ENCODE peak calls at places on chromosomes 5 and 9, in seven cellular contexts. L is K562, K is SK-N-SH, H is HCT116, B is HepG2, M is H1, P is GM12878. U is an unnamed sample.

GRCh38 chr5:673837-674629 is 19.1 kb downstream of the TPPP start:
- DNase-seq in L (no peak), M (peak), K (no peak), B (no peak), P (no peak), H (no peak), U (peak)

GRCh38 chr5:25641140-25641539 is 996.4 kb upstream of the CDH10 start:
- DNase-seq in M (no peak), H (no peak), K (no peak), P (no peak), L (no peak), B (no peak), U (no peak)

GRCh38 chr5:174614500-174615135 is 109.8 kb upstream of the MSX2 start:
- DNase-seq in H (no peak), B (no peak), P (no peak), M (no peak), K (no peak), L (peak), U (no peak)

GRCh38 chr5:59296317-59297264 is 596.9 kb downstream of the PDE4D start:
- DNase-seq in K (no peak), M (no peak), H (no peak), P (no peak), L (no peak), B (peak), U (no peak)

GRCh38 chr5:26329562-26330189 is 708.7 kb downstream of the CDH9 start:
- DNase-seq in P (no peak), M (no peak), L (no peak), H (no peak), K (peak), B (no peak), U (peak)

GRCh38 chr5:14226554-14226953 is 83.4 kb downstream of the TRIO start:
- DNase-seq in H (no peak), B (no peak), L (no peak), P (no peak), M (no peak), K (no peak), U (no peak)

GRCh38 chr5:156295434-156295833 is 31.5 kb upstream of the SGCD start:
- DNase-seq in K (no peak), H (no peak), P (no peak), L (no peak), B (no peak), M (no peak), U (no peak)

GRCh38 chr9:29830815-29831214 is 2257.5 kb upstream of the C9orf72 start:
- DNase-seq in K (peak), B (peak), M (no peak), L (no peak), H (peak), P (no peak), U (peak)

GRCh38 chr5:57780306-57780958 is 297.8 kb upstream of the ACTBL2 start:
- DNase-seq in B (no peak), P (no peak), H (no peak), L (no peak), K (no peak), M (no peak), U (no peak)

GRCh38 chr5:157336423-157336744 is 70.5 kb downstream of the CYFIP2 start:
- DNase-seq in K (no peak), M (no peak), H (no peak), P (no peak), L (no peak), B (no peak), U (no peak)

GRCh38 chr9:72383978-72384709 is 19.1 kb upstream of the ZFAND5 start:
- DNase-seq in H (no peak), P (no peak), B (no peak), L (no peak), M (no peak), K (no peak), U (no peak)

GRCh38 chr5:78533356-78533755 is 115.2 kb downstream of the LHFPL2 start:
- DNase-seq in K (no peak), L (peak), B (peak), M (no peak), H (no peak), P (no peak), U (peak)

GRCh38 chr9:92183449-92183848 is 68.2 kb upstream of the SPTLC1 start:
- DNase-seq in K (no peak), L (peak), H (no peak), B (no peak), P (no peak), M (no peak), U (no peak)

GRCh38 chr9:72635197-72635596 is 113.8 kb downstream of the TMC1 start:
- DNase-seq in K (no peak), M (no peak), H (no peak), P (peak), B (no peak), L (no peak), U (no peak)

DNA sequence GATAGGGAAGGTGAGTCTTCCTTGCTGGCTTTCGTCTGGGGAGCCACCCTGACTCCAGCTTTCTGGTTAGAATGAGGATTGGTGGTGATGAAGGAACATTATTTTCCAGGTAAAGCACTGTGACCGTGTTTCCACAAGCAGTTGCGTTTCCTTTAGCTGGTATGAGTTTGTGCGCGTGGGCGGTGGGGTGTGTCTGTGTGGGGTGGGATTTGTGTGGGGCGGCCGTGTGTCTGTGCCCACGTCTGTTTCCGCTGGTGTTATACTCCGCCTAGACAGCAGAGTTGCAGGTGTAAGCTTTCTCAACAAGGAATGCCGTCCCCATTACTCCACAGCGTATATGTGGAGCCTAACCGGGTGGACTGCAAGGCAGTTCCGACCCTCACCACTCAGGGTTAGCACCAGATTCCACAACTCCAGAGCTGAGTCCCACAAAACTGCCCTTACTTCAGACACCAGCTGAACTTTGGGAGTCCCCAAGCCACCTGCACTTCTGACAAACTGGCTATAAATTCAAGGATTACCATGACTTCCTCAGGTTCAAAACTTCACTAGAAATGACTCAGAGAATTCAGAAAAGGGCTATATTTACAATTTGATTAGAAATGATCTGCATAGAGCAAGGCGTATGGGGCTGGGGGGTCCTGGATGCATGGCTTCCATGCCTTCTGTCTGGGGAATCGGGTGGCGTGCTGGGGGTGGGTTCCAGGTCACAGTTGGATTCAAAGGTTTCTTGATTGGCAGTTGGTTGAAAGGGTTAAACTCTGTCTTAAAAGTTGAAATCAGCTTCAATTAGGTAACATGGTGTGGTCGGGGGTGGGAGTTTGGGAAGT is 29.8 kb downstream of the PROP1 start:
- DNase-seq in L (no peak), M (no peak), H (no peak), B (no peak), K (no peak), P (no peak), U (no peak)
- TF ChIP-seq JUND in L (no peak), M (no peak), H (no peak), B (no peak), K (no peak), P (no peak), U (no peak)

GRCh38 chr5:132211787-132212186 is 15.9 kb downstream of the P4HA2 start:
- DNase-seq in L (no peak), B (no peak), P (no peak), H (no peak), M (no peak), K (no peak), U (no peak)
- TF ChIP-seq JUND in L (no peak), B (no peak), P (no peak), H (no peak), M (no peak), K (no peak), U (no peak)

DNA sequence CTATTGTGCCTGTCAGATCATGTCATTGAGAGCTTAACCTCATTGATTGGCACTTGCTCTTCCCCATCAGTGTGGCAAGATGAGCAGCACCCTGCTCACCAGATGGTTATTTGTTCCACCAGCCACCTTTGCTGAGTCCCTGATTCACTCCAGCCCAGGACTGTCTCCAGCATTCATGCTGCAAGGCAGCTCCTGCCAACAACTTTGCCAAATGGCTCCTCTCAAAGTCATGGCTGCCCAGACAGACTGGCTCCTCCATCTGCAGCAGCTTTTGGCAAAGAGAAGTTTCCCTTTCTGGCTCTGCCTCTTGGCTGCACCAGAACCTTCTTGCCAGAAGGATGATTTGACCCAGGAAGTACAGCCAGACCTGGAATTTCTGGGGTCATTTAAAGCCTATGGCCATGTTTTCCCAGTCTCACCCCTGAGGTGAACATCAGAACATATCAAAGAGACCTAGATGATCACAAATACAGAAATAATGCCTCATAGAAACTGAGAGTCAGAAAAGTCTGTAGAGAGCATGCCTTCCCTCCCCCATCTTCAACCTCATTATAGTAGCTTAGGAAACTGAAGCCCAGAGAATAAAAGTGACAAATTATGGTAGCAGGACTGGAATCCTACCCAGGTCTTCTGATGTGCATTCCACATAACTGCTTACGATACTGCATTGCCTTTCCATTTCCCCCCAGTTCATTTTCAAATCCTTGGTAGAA is 10.4 kb downstream of the PPP2R2B start:
- DNase-seq in M (no peak), K (no peak), H (no peak), B (no peak), P (no peak), L (no peak), U (no peak)
- TF ChIP-seq JUND in M (no peak), K (no peak), H (no peak), B (no peak), P (no peak), L (no peak), U (no peak)

GRCh38 chr9:115757461-115757860 is 396.1 kb upstream of the PAPPA start:
- DNase-seq in K (no peak), P (no peak), H (no peak), M (no peak), L (no peak), B (no peak), U (no peak)
- TF ChIP-seq JUND in K (no peak), P (no peak), H (no peak), M (no peak), L (no peak), B (no peak), U (no peak)

DNA sequence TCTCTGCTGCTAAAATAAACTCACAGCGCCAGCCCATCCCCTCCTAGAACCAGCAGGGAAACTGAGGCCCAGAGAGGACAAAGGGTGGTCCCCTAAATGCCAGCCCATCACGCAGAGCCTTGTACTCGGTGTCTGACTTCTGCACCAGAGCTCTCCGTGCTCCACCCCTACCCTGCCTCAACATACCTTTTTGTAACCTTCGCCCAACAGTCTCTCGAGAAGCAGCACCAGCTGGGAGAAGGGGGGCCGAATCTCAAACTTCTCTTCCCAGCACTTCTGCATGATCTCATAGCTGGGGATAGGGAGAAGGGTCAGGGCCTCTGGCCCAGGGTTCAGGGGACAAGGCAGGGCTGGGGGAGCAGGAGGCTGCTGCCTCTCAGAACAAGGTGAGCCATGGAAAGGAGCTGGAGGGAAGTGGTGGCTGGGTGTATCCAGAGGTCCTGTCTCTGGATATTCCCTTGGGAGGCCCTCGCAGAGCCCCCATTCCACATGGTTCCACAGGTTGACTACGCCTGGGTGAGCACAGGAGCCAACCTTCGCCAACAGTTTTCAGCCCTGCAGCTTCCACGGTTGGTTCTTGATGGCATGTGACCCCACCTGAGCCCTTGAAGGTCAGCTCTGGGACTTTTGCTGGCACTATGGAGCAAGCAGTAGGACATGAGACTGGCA is 32.3 kb upstream of the CSF1R start:
- DNase-seq in B (no peak), H (no peak), L (no peak), M (no peak), P (no peak), K (no peak), U (no peak)
- TF ChIP-seq JUND in B (no peak), H (no peak), L (no peak), M (no peak), P (no peak), K (no peak), U (no peak)

GRCh38 chr9:27423919-27424710 is 100.0 kb upstream of the IFNK start:
- DNase-seq in P (no peak), B (no peak), H (no peak), L (no peak), K (no peak), M (no peak), U (no peak)

GRCh38 chr9:27426717-27427645 is 97.1 kb upstream of the IFNK start:
- DNase-seq in H (no peak), M (no peak), P (no peak), K (no peak), B (no peak), L (no peak), U (no peak)

GRCh38 chr9:27429436-27429835 is 94.7 kb upstream of the IFNK start:
- DNase-seq in K (no peak), B (no peak), M (no peak), L (no peak), H (no peak), P (no peak), U (no peak)

GRCh38 chr9:27422435-27422834 is 101.7 kb upstream of the IFNK start:
- DNase-seq in K (no peak), H (no peak), B (no peak), L (no peak), P (no peak), M (no peak), U (no peak)

DNA sequence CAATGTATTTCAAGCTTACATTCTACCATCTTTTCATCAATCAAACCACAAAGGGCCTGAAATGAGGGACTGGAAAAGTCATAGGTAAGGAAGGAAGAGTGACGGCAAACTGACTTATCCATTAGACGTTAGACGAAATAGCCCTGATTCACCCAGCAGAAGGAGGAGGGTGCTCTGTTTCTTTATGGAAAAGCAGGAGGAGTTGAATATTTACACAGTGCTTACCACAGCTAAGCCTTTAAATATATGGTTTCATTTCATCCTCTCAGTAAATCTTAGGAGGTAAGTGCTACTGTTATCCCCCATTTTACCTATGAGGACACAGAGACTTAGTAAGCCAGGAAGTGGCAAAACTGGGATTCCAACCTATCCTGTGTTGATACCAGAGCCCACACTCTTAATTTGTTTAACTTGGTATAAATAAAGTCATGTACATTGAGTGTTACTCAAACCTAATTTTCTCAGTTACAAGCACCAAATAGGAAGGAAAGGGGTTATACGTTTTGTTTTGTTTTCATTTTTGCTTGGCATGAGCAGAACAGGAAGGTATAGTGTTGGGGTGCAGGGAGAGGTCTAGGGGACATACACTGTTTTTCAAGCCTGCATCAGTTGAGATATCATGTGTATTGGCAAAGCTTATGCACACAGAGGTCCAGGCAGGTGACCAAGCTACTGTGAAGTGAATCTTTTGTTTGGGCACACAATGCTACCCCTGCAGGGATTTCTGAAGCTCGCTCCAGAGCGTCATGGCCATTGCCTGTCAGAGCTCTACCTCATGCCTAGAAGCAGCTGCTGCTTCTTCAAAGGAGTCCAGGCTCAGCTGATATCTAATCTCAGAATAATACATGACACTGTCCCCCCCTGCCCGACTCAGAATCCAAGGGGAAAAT is 98.0 kb upstream of the IFNK start:
- DNase-seq in H (no peak), B (no peak), P (no peak), L (no peak), K (no peak), M (no peak), U (no peak)
- TF ChIP-seq JUND in H (no peak), B (no peak), P (no peak), L (no peak), K (no peak), M (no peak), U (no peak)

GRCh38 chr5:169190860-169191259 is 110.1 kb downstream of the SLIT3 start:
- DNase-seq in K (no peak), L (no peak), H (no peak), B (no peak), M (no peak), P (no peak), U (no peak)
- TF ChIP-seq JUND in K (no peak), L (no peak), H (no peak), B (no peak), M (no peak), P (no peak), U (no peak)

DNA sequence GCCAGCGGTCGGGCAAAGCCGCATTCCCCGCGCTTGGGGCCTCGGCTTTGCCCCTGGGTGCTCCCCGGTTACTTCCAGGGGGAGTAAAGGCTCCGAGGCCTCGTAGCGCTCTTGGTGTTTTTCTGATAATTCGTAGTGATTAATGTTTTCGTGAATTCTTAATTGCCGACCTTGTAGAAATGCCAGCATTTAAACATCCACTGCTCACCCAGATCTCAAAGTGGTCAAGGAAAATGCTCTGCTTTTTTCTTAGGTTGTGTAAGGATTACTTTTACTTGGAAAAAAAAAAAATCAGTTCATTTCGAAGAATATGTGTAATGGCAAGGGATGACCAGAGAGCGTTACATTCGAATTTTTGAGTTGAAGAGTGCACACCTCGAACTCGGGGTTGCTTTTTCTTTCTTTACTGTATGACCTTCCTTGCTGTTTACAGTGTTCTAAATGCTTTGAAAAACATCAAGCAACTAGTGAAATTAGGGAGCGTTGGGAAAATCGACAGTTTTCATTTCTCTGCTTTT is 731 bp upstream of the TUT7 start:
- DNase-seq in P (no peak), K (peak), B (peak), L (no peak), M (no peak), H (no peak), U (peak)
- TF ChIP-seq JUND in P (no peak), K (no peak), B (no peak), L (no peak), M (no peak), H (no peak), U (no peak)

GRCh38 chr9:83065233-83065632 is 2.3 kb upstream of the RASEF start:
- DNase-seq in B (no peak), L (no peak), P (no peak), M (no peak), K (no peak), H (no peak), U (no peak)

GRCh38 chr9:83061036-83061435 is 1.9 kb downstream of the RASEF start:
- DNase-seq in M (no peak), B (no peak), L (no peak), K (no peak), P (no peak), H (no peak), U (no peak)

GRCh38 chr9:83060557-83060956 is 2.4 kb downstream of the RASEF start:
- DNase-seq in B (no peak), H (no peak), K (peak), P (no peak), M (no peak), L (no peak), U (peak)

GRCh38 chr9:83062011-83062652 is 810 bp downstream of the RASEF start:
- DNase-seq in B (no peak), L (no peak), P (no peak), K (peak), H (no peak), M (peak), U (peak)

GRCh38 chr9:83062653-83063527 is at the start of gene RASEF:
- DNase-seq in H (no peak), L (no peak), K (peak), M (peak), P (no peak), B (no peak), U (peak)
- TF ChIP-seq JUND in H (no peak), L (no peak), K (no peak), M (no peak), P (no peak), B (no peak), U (no peak)

DNA sequence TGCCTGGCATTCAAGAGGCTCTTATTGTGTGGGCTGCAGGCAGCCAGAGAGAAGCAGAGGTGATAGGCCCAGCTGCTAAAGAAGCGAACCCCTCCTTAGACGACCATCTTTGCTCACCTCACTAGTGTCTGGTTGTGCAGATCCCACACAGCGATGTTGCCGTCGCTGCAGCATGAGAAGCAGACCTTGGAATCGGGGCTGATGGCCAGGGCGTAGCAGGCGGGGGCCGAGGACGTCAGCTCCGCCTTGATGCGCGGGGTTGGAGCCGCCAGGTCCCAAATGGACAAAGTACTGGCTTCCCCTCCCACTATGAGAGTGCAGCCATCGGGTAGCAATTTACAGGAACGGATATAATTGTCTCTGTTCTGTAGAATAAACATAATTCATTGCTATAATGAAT is 98.7 kb downstream of the TLE1 start:
- DNase-seq in B (no peak), K (no peak), P (no peak), L (no peak), M (no peak), H (no peak), U (no peak)
- TF ChIP-seq JUND in B (no peak), K (no peak), P (no peak), L (no peak), M (no peak), H (no peak), U (no peak)

U was measured in T47D.